ENCODE peak calls at places on chromosome 22, in six cellular contexts. N, K, U, I, E and J are unnamed samples.
A peak's percentile ranks its signal among the peaks of the same experiment; 100 is the strongest.

GRCh38 chr22:46072030-46072881 is 78.1 kb upstream of the PPARA start:
- DNase-seq in N (no peak), K (no peak), U (no peak), I (peak; percentile 55), E (no peak), J (peak; percentile 74)

GRCh38 chr22:23242473-23243001 is 62.2 kb downstream of the BCR start:
- DNase-seq in N (no peak), K (no peak), U (no peak), I (no peak), E (no peak), J (no peak)

GRCh38 chr22:45804319-45804985 is 132.8 kb downstream of the ATXN10 start:
- DNase-seq in N (no peak), K (no peak), U (no peak), I (no peak), E (no peak), J (no peak)

GRCh38 chr22:44663256-44663999 is 38.6 kb upstream of the PRR5 start:
- DNase-seq in N (no peak), K (no peak), U (no peak), I (no peak), E (no peak), J (no peak)

GRCh38 chr22:39098026-39098425 is 982 bp downstream of the APOBEC3H start:
- DNase-seq in N (no peak), K (no peak), U (no peak), I (no peak), E (peak; percentile 76), J (no peak)

GRCh38 chr22:19872779-19873137 is 18.1 kb upstream of the GNB1L start:
- DNase-seq in N (no peak), K (no peak), U (no peak), I (no peak), E (no peak), J (no peak)

GRCh38 chr22:18090286-18090685 is 12.5 kb downstream of the PEX26 start:
- DNase-seq in N (no peak), K (no peak), U (no peak), I (no peak), E (no peak), J (no peak)

GRCh38 chr22:30705710-30706651 is 11.3 kb downstream of the OSBP2 start:
- DNase-seq in N (no peak), K (peak; percentile 13), U (no peak), I (no peak), E (peak; percentile 72), J (peak; percentile 58)

GRCh38 chr22:20509344-20510047 is 2.1 kb downstream of the MED15 start:
- DNase-seq in N (peak; percentile 48), K (peak; percentile 84), U (peak; percentile 95), I (peak; percentile 91), E (no peak), J (peak; percentile 91)

GRCh38 chr22:23400286-23400981 is 179.7 kb downstream of the IGLL1 start:
- DNase-seq in N (no peak), K (no peak), U (no peak), I (no peak), E (no peak), J (no peak)

GRCh38 chr22:44731357-44731970 is 20.9 kb upstream of the ARHGAP8 start:
- DNase-seq in N (no peak), K (no peak), U (no peak), I (no peak), E (no peak), J (no peak)

GRCh38 chr22:36399473-36399780 is 11.7 kb upstream of the MYH9 start:
- DNase-seq in N (no peak), K (no peak), U (no peak), I (no peak), E (no peak), J (peak; percentile 66)

GRCh38 chr22:17056058-17056457 is 28.7 kb upstream of the IL17RA start:
- DNase-seq in N (no peak), K (no peak), U (no peak), I (no peak), E (no peak), J (no peak)

GRCh38 chr22:17060126-17060525 is 24.7 kb upstream of the IL17RA start:
- DNase-seq in N (no peak), K (no peak), U (no peak), I (no peak), E (no peak), J (no peak)

GRCh38 chr22:17056807-17057206 is 28.0 kb upstream of the IL17RA start:
- DNase-seq in N (no peak), K (no peak), U (no peak), I (no peak), E (no peak), J (no peak)

GRCh38 chr22:17063372-17064106 is 21.3 kb upstream of the IL17RA start:
- DNase-seq in N (no peak), K (no peak), U (no peak), I (peak; percentile 95), E (no peak), J (no peak)

GRCh38 chr22:17057959-17058814 is 26.6 kb upstream of the IL17RA start:
- DNase-seq in N (peak; percentile 37), K (peak; percentile 57), U (peak; percentile 75), I (peak; percentile 75), E (no peak), J (peak; percentile 59)
- TF ChIP-seq MYC in N (no peak), K (no peak), U (no peak), I (no peak), E (no peak), J (no peak)

GRCh38 chr22:48886604-48887393 is 940.9 kb downstream of the BRD1 start:
- DNase-seq in N (no peak), K (no peak), U (no peak), I (no peak), E (no peak), J (no peak)
- TF ChIP-seq MYC in N (no peak), K (no peak), U (no peak), I (no peak), E (no peak), J (no peak)

GRCh38 chr22:29638678-29639077 is 35.2 kb downstream of the NF2 start:
- DNase-seq in N (no peak), K (no peak), U (no peak), I (no peak), E (no peak), J (no peak)
- TF ChIP-seq MYC in N (no peak), K (no peak), U (no peak), I (no peak), E (no peak), J (no peak)

GRCh38 chr22:32326647-32327046 is 31.0 kb upstream of the RFPL3 start:
- DNase-seq in N (no peak), K (no peak), U (no peak), I (no peak), E (no peak), J (no peak)

GRCh38 chr22:32324505-32325415 is 32.9 kb upstream of the RFPL3 start:
- DNase-seq in N (no peak), K (no peak), U (no peak), I (no peak), E (no peak), J (no peak)

GRCh38 chr22:32325416-32325801 is 32.3 kb upstream of the RFPL3 start:
- DNase-seq in N (no peak), K (no peak), U (no peak), I (no peak), E (no peak), J (no peak)

GRCh38 chr22:32327066-32327465 is 30.6 kb upstream of the RFPL3 start:
- DNase-seq in N (no peak), K (no peak), U (no peak), I (peak; percentile 51), E (no peak), J (no peak)

DNA sequence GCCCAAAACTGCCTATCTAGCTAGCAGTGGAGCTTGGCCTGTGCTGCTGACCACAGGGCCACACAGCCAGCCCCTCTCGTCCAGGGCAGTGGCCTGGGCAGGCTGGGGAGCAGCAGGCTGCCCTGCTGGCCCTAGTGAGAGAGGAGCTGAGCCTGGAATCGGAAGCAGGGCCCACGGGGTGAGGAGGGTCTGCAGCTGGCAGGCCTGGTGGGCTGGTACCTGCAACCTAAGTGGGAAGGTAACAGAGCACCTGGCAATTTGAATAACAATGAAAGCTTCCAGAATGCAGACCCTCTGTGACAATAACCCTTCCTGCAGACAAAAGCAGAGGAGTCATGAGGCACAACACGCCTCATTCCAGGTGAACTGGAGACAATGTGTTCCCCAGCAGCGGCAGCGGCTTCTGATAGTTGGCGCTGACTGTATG is 31.8 kb upstream of the RFPL3 start:
- DNase-seq in N (no peak), K (no peak), U (no peak), I (no peak), E (no peak), J (no peak)
- TF ChIP-seq MYC in N (no peak), K (no peak), U (no peak), I (no peak), E (no peak), J (no peak)

GRCh38 chr22:32796865-32797573 is 4.5 kb upstream of the TIMP3 start:
- DNase-seq in N (peak; percentile 21), K (peak; percentile 44), U (peak; percentile 63), I (no peak), E (no peak), J (peak; percentile 67)
- TF ChIP-seq MYC in N (no peak), K (no peak), U (no peak), I (no peak), E (no peak), J (no peak)

GRCh38 chr22:41996826-41997225 is 1.8 kb upstream of the WBP2NL start:
- DNase-seq in N (no peak), K (no peak), U (no peak), I (no peak), E (no peak), J (no peak)
- TF ChIP-seq MYC in N (no peak), K (no peak), U (no peak), I (no peak), E (no peak), J (no peak)

GRCh38 chr22:42621505-42622002 is 6.9 kb upstream of the POLDIP3 start:
- DNase-seq in N (peak; percentile 80), K (peak; percentile 47), U (peak; percentile 80), I (peak; percentile 51), E (no peak), J (peak; percentile 56)
- TF ChIP-seq MYC in N (no peak), K (no peak), U (peak; percentile 12), I (no peak), E (no peak), J (no peak)